ENCODE peak calls at places on chromosomes 7 and 10, in six cellular contexts. N is kidney, Z is neuronal stem cell, Q is heart right ventricle, U is H9, J is endodermal cell. E is an unnamed sample. For H3K9me3, the result is how much of the 10 kb centered on the place peaks cover.

GRCh38 chr10:133230387-133231195 is 574 bp downstream of the UTF1 start:
- DNase-seq in N (peak), Z (no peak), Q (peak), U (peak), J (peak), E (peak)

GRCh38 chr7:45102785-45103712 is 8.4 kb downstream of the TBRG4 start:
- DNase-seq in N (no peak), Z (no peak), Q (no peak), U (no peak), J (peak), E (no peak)

GRCh38 chr7:8115547-8116402 is 146.2 kb downstream of the ICA1 start:
- DNase-seq in N (no peak), Z (no peak), Q (no peak), U (no peak), J (no peak), E (no peak)

GRCh38 chr7:44286618-44287487 is 38.5 kb downstream of the CAMK2B start:
- DNase-seq in N (peak), Z (no peak), Q (peak), U (peak), J (peak), E (no peak)

GRCh38 chr7:33449847-33450246 is 320.5 kb downstream of the BBS9 start:
- DNase-seq in N (no peak), Z (no peak), Q (no peak), U (no peak), J (no peak), E (no peak)

GRCh38 chr7:150941983-150942590 is 36.0 kb downstream of the KCNH2 start:
- DNase-seq in N (peak), Z (no peak), Q (peak), U (peak), J (peak), E (no peak)

GRCh38 chr7:121385800-121386179 is 10.3 kb downstream of the FAM3C start:
- DNase-seq in N (no peak), Z (no peak), Q (no peak), U (no peak), J (no peak), E (no peak)

GRCh38 chr10:3068968-3069737 is 1.8 kb downstream of the PFKP start:
- DNase-seq in N (no peak), Z (no peak), Q (peak), U (no peak), J (peak), E (peak)

GRCh38 chr10:13758302-13758701 is 171.5 kb downstream of the PRPF18 start:
- DNase-seq in N (no peak), Z (no peak), Q (no peak), U (peak), J (peak), E (peak)

GRCh38 chr10:13707156-13707881 is 120.6 kb downstream of the PRPF18 start:
- DNase-seq in N (peak), Z (peak), Q (peak), U (peak), J (peak), E (peak)

GRCh38 chr7:102270176-102270887 is 16.3 kb upstream of the SH2B2 start:
- DNase-seq in N (peak), Z (no peak), Q (no peak), U (no peak), J (no peak), E (no peak)

GRCh38 chr7:122143376-122143750 is 686 bp downstream of the AASS start:
- DNase-seq in N (peak), Z (peak), Q (peak), U (no peak), J (peak), E (peak)

GRCh38 chr7:94374231-94374630 is 20.5 kb upstream of the COL1A2 start:
- DNase-seq in N (peak), Z (no peak), Q (peak), U (peak), J (peak), E (peak)

GRCh38 chr10:1989090-1989489 is 251.8 kb upstream of the ADARB2 start:
- DNase-seq in N (no peak), Z (no peak), Q (no peak), U (no peak), J (no peak), E (no peak)

GRCh38 chr7:27182285-27182827 is 2.7 kb downstream of the HOXA11 start:
- DNase-seq in N (peak), Z (no peak), Q (no peak), U (peak), J (no peak), E (no peak)

GRCh38 chr7:93150200-93150835 is 2.1 kb upstream of the SAMD9L start:
- DNase-seq in N (no peak), Z (no peak), Q (no peak), U (no peak), J (no peak), E (no peak)

GRCh38 chr10:49310901-49311561 is 12.1 kb downstream of the C10orf71 start:
- DNase-seq in N (no peak), Z (no peak), Q (no peak), U (no peak), J (no peak), E (no peak)

GRCh38 chr7:116145245-116145852 is 65.0 kb upstream of the TES start:
- DNase-seq in N (no peak), Z (no peak), Q (no peak), U (no peak), J (no peak), E (no peak)

GRCh38 chr10:14873090-14873760 is 5.4 kb upstream of the SUV39H2 start:
- DNase-seq in N (no peak), Z (no peak), Q (no peak), U (no peak), J (no peak), E (no peak)

GRCh38 chr10:112082134-112082533 is 101.4 kb downstream of the GPAM start:
- DNase-seq in N (peak), Z (no peak), Q (peak), U (no peak), J (no peak), E (no peak)

GRCh38 chr10:48526371-48526821 is 78.5 kb downstream of the ARHGAP22 start:
- DNase-seq in N (peak), Z (peak), Q (no peak), U (peak), J (peak), E (peak)

GRCh38 chr10:19658622-19659233 is 157.5 kb upstream of the PLXDC2 start:
- DNase-seq in N (no peak), Z (no peak), Q (no peak), U (no peak), J (no peak), E (no peak)

GRCh38 chr10:3042589-3042988 is 24.8 kb upstream of the PFKP start:
- DNase-seq in N (no peak), Z (no peak), Q (no peak), U (no peak), J (no peak), E (no peak)

GRCh38 chr7:74094224-74095095 is 10.9 kb downstream of the LIMK1 start:
- DNase-seq in N (peak), Z (peak), Q (peak), U (peak), J (peak), E (peak)

GRCh38 chr10:29541826-29542225 is 92.9 kb downstream of the SVIL start:
- DNase-seq in N (no peak), Z (no peak), Q (no peak), U (no peak), J (no peak), E (peak)

GRCh38 chr7:107725138-107725740 is 18.7 kb upstream of the CBLL1 start:
- DNase-seq in N (no peak), Z (peak), Q (no peak), U (no peak), J (peak), E (peak)

GRCh38 chr7:141349804-141350203 is 201.4 kb upstream of the AGK start:
- DNase-seq in N (no peak), Z (no peak), Q (no peak), U (no peak), J (no peak), E (no peak)

GRCh38 chr10:50347394-50347802 is 96.1 kb upstream of the ASAH2 start:
- DNase-seq in N (no peak), Z (no peak), Q (no peak), U (no peak), J (no peak), E (no peak)

GRCh38 chr10:511101-511848 is 178.2 kb downstream of the DIP2C start:
- DNase-seq in N (peak), Z (peak), Q (peak), U (peak), J (peak), E (peak)

GRCh38 chr7:99102809-99103690 is 40.9 kb downstream of the SMURF1 start:
- DNase-seq in N (no peak), Z (no peak), Q (no peak), U (no peak), J (no peak), E (no peak)

GRCh38 chr10:11617233-11617632 is 5.8 kb upstream of the USP6NL start:
- DNase-seq in N (no peak), Z (no peak), Q (no peak), U (no peak), J (no peak), E (no peak)

GRCh38 chr10:124307531-124308350 is 111.0 kb downstream of the OAT start:
- DNase-seq in N (no peak), Z (no peak), Q (no peak), U (no peak), J (no peak), E (no peak)

GRCh38 chr10:14822879-14823755 is 14.7 kb downstream of the CDNF start:
- DNase-seq in N (no peak), Z (peak), Q (no peak), U (no peak), J (peak), E (peak)

GRCh38 chr7:7051221-7051877 is 131.0 kb upstream of the C1GALT1 start:
- DNase-seq in N (no peak), Z (no peak), Q (no peak), U (no peak), J (no peak), E (no peak)

GRCh38 chr10:86413046-86413728 is 46.6 kb upstream of the GRID1 start:
- DNase-seq in N (no peak), Z (no peak), Q (no peak), U (no peak), J (no peak), E (no peak)

GRCh38 chr10:17286562-17287089 is 58.6 kb downstream of the VIM start:
- DNase-seq in N (no peak), Z (no peak), Q (no peak), U (no peak), J (peak), E (no peak)

GRCh38 chr10:17287151-17287550 is 59.1 kb downstream of the VIM start:
- DNase-seq in N (no peak), Z (no peak), Q (no peak), U (no peak), J (no peak), E (no peak)

GRCh38 chr10:17278607-17279240 is 50.7 kb downstream of the VIM start:
- DNase-seq in N (no peak), Z (no peak), Q (no peak), U (no peak), J (no peak), E (no peak)

GRCh38 chr10:17276756-17277424 is 48.8 kb downstream of the VIM start:
- DNase-seq in N (no peak), Z (no peak), Q (no peak), U (no peak), J (peak), E (peak)

DNA sequence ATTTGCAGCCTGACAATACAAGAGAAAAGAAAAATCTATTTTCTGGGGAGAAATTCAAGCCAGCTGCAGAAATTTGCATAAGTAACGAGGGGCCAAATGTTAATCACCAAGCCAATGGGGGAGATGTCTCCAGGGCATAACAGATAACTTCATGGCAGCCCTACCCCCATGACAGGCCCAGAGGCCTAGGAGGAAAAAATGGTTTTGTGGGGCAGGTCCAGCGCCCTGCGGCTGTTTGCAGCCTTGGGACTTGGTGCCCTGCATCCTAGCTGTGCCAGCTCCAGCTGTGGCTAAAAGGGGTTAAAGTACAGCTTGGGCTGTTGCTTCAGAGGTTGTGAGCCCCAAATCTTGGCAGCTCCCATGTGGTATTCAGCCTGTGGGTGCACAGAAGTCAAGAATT is 54.3 kb downstream of the VIM start:
- DNase-seq in N (no peak), Z (no peak), Q (no peak), U (no peak), J (no peak), E (no peak)
- H3K9me3 ChIP-seq in N (under half), Z (under half), Q (under half), U (under half), J (under half), E (under half)

DNA sequence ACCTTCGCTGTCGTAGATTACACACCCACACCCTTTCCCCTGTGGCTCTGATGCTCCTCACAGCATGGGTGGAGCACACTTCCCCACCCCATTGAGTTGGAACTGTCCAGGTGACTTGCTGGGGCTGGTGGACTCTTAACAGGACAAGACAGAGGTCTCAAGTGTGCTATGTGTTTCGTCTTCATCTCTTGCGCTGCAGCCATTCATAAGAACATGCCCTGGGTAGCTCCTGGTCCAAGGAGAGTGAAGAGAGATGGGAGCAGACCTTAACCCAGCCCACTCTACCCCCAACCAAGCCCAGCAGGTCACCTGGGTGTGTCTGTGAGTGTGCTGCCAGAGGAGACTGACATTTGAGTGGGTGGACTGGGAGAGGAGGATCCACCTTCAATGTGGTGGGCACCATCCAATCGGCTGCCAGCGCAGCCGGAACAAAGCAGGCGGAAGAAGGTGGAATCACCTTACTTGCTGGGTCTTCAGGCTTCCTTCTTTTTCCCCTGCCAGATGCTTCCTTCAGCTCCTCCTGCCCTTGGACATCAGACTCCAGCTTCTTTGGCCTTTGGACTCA is 112.4 kb downstream of the HTR5A start:
- DNase-seq in N (no peak), Z (no peak), Q (no peak), U (no peak), J (peak), E (no peak)
- H3K9me3 ChIP-seq in N (under half), Z (under half), Q (under half), U (under half), J (under half), E (under half)

DNA sequence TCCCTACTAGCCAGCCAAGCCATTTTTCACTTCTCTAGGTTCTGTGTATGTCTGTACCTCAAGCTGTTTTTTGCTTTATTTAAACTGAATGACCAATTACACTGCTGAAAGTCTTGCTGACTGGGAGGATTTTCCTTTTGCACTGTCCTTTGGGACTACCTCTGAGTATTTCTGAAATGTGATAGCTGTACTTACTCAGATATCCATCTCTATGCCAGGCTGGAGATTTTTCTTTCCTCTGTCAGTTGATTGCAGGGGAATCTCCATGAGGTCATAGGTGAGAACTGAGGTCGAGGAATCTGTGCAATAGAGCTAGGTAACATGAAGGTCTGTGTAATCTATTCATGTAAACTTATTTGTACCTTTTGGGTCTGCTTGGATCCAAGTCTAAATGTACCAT is 38.9 kb upstream of the ANKRD1 start:
- DNase-seq in N (no peak), Z (no peak), Q (no peak), U (no peak), J (no peak), E (no peak)
- H3K9me3 ChIP-seq in N (under half), Z (under half), Q (under half), U (under half), J (under half), E (under half)

DNA sequence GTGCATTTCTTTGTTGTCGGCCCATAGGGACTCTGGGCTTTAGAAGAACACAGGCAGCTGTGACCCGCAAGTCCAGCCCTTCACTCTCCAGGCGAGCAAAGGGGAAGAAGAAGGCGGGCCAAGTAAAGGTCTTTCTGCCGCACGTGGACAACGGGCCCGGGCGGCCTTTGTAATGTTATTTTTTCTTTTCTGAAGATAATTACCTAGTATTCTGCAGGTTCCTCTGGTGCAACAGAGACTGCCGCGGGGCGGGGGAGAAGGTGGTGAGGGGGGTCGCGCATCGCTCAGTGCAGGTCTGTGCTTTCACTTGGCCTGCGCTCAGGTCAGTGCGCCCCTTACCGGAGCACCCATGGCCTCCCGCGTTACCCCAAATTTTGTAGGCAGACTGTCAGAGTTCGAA is 7.1 kb upstream of the TBX20 start:
- DNase-seq in N (no peak), Z (no peak), Q (no peak), U (peak), J (peak), E (peak)
- H3K9me3 ChIP-seq in N (under half), Z (under half), Q (under half), U (under half), J (under half), E (under half)

DNA sequence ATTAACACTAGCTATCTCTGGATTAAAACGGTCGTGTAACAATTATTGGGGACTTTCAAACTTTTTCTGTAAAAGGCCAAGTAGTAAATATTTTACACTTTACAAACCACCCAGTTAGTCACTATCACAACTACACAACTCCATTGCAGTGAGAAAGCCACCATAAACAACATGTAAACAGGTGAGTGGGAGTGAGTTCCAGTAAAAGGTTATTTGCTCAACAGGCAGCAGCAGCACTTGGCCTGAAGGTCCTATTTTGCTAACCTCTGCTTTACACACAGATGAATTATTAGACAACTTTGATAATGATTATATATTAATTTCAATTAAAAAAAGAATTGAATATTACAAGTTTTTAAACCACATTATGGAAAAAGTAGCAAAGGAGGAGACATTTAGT is 15.8 kb upstream of the AGMO start:
- DNase-seq in N (no peak), Z (no peak), Q (no peak), U (no peak), J (no peak), E (no peak)
- H3K9me3 ChIP-seq in N (under half), Z (under half), Q (under half), U (under half), J (under half), E (under half)

DNA sequence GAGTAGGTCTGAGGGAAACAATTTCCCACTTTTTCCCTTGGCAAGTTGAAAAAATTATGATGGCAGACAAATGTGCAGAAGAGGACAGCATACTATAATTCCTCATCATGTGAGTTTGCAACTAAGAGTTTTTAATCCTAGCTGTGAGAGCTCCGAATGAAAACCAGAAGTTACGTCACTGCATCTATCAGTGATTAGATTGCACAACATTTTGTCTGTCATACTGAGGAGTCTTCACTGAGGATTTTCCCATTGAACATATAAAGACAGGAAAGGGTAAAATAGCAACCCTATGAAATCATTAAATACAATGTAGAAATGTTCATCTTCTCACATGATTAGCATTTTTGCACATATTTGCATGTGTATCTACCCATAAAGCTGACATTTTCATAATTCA is 45.8 kb downstream of the ZNF736 start:
- DNase-seq in N (no peak), Z (no peak), Q (no peak), U (no peak), J (no peak), E (no peak)
- H3K9me3 ChIP-seq in N (under half), Z (under half), Q (under half), U (half or more), J (half or more), E (under half)

DNA sequence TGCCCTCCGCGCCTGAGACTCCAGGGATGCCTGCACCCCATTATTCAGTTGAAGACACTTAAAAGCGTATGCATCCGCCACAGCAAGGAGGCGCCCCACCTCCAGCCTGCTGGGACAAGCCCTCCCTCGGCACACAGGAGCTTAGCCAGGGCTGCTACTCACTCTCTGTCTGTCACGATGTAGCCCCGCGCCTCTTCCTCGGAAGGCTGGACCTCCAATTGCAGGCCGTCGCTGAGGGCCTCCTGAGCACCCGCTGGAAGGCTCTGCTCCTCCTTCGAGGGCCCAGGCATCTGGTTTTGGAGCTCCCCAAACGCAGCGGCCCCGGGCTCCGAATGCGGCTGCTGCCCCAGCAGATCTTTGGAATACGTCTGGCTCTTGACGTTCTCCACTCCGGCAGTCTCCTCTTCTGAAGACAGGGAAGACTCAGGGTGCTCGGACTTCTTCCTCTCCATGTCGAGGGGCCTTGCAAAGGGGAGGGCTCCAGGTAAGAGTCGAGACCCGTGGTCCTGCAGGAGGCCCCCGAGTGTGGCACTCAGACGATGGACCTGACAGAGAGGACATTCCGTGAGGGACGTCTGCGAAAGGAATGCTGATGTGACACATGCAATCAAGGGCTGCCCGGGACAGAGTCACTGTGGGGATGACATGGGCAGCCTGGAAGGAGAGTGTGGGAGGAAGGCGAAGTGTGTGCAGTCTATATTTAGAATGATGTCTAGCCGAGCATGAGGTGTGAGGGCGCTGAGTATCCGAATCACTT is 453.9 kb downstream of the PTPRN2 start:
- DNase-seq in N (peak), Z (no peak), Q (no peak), U (peak), J (peak), E (peak)
- H3K9me3 ChIP-seq in N (under half), Z (under half), Q (under half), U (under half), J (half or more), E (under half)